ENCODE peak calls at places on chromosomes 2 and 18, in ten cellular contexts. X is fibroblast of pulmonary artery; F is AG20443; H is activated T-cell treated with anti-CD3 and anti-CD28 coated beads for 1 hour; P is stimulated activated CD4-positive, alpha-beta T cell treated with anti-CD3 and anti-CD28 coated beads, Interleukin-2, amount 100 ng/mL, for 48 hours; N is activated CD4-positive, CD25-positive, alpha-beta regulatory T cell treated with anti-CD3 and anti-CD28 coated beads, Interleukin-2, amount 50 U/mL, for 72 hours; K is activated T-helper 1 cell treated with anti-CD3 and anti-CD28 coated beads, Interleukin-2, amount 50 U/mL, for 16 hours; S is naive thymus-derived CD8-positive, alpha-beta T cell; T is A549; U is stimulated activated naive CD8-positive, alpha-beta T cell treated with anti-CD3 and anti-CD28 coated beads, Interleukin-15, amount 100 ng/mL, for 72 hours. Q is an unnamed sample.

GRCh38 chr2:219272995-219273394 is 6.2 kb upstream of the DNAJB2 start:
- DNase-seq in X (no peak), F (no peak), H (no peak), P (no peak), N (no peak), K (no peak), S (no peak), T (peak), U (no peak), Q (no peak)

GRCh38 chr18:3016584-3017292 is 3.8 kb upstream of the LPIN2 start:
- DNase-seq in X (no peak), F (no peak), H (no peak), P (no peak), N (no peak), K (no peak), S (no peak), T (no peak), U (no peak), Q (peak)

GRCh38 chr2:15968280-15969178 is 28.2 kb downstream of the MYCN start:
- DNase-seq in X (no peak), F (no peak), H (no peak), P (peak), N (no peak), K (no peak), S (no peak), T (no peak), U (no peak), Q (no peak)

GRCh38 chr2:46958431-46959017 is 42.9 kb upstream of the MCFD2 start:
- DNase-seq in X (no peak), F (no peak), H (no peak), P (no peak), N (no peak), K (no peak), S (no peak), T (no peak), U (no peak), Q (no peak)

GRCh38 chr2:28736034-28736433 is 15.6 kb upstream of the PPP1CB start:
- DNase-seq in X (peak), F (peak), H (no peak), P (no peak), N (no peak), K (no peak), S (no peak), T (no peak), U (no peak), Q (no peak)

GRCh38 chr2:241008711-241009121 is 10.3 kb downstream of the SNED1 start:
- DNase-seq in X (no peak), F (no peak), H (no peak), P (no peak), N (no peak), K (no peak), S (no peak), T (no peak), U (no peak), Q (no peak)

GRCh38 chr2:70748002-70748779 is 19.8 kb downstream of the ADD2 start:
- DNase-seq in X (no peak), F (no peak), H (no peak), P (no peak), N (no peak), K (no peak), S (no peak), T (peak), U (no peak), Q (no peak)

GRCh38 chr2:105888625-105889024 is 143.9 kb downstream of the NCK2 start:
- DNase-seq in X (no peak), F (no peak), H (no peak), P (no peak), N (no peak), K (no peak), S (no peak), T (peak), U (no peak), Q (no peak)

GRCh38 chr2:218389333-218390150 is 7.5 kb downstream of the SLC11A1 start:
- DNase-seq in X (no peak), F (no peak), H (no peak), P (no peak), N (no peak), K (no peak), S (no peak), T (no peak), U (no peak), Q (no peak)

GRCh38 chr2:177586154-177586553 is 193.6 kb downstream of the AGPS start:
- DNase-seq in X (no peak), F (no peak), H (no peak), P (no peak), N (no peak), K (no peak), S (no peak), T (no peak), U (no peak), Q (no peak)

GRCh38 chr2:165891943-165892342 is 61.6 kb downstream of the TTC21B start:
- DNase-seq in X (no peak), F (no peak), H (no peak), P (no peak), N (no peak), K (no peak), S (no peak), T (no peak), U (no peak), Q (no peak)

GRCh38 chr2:84493494-84493893 is 22.8 kb upstream of the DNAH6 start:
- DNase-seq in X (peak), F (peak), H (no peak), P (no peak), N (no peak), K (no peak), S (no peak), T (peak), U (no peak), Q (no peak)

GRCh38 chr2:8732601-8733000 is 50.7 kb downstream of the ID2 start:
- DNase-seq in X (no peak), F (no peak), H (no peak), P (no peak), N (no peak), K (no peak), S (no peak), T (no peak), U (no peak), Q (no peak)

GRCh38 chr18:22639026-22639463 is 221.3 kb upstream of the CTAGE1 start:
- DNase-seq in X (peak), F (peak), H (no peak), P (no peak), N (no peak), K (no peak), S (no peak), T (peak), U (no peak), Q (no peak)

GRCh38 chr18:43751203-43751602 is 473.9 kb upstream of the SYT4 start:
- DNase-seq in X (peak), F (no peak), H (no peak), P (no peak), N (no peak), K (no peak), S (no peak), T (no peak), U (no peak), Q (no peak)

GRCh38 chr18:7459851-7460774 is 107.0 kb upstream of the PTPRM start:
- DNase-seq in X (no peak), F (peak), H (no peak), P (no peak), N (no peak), K (no peak), S (no peak), T (no peak), U (no peak), Q (no peak)

GRCh38 chr18:78978336-78979057 is 1.1 kb upstream of the SALL3 start:
- DNase-seq in X (no peak), F (no peak), H (no peak), P (no peak), N (no peak), K (no peak), S (no peak), T (no peak), U (no peak), Q (no peak)

GRCh38 chr18:31203086-31203793 is 40.6 kb upstream of the DSC1 start:
- DNase-seq in X (peak), F (no peak), H (no peak), P (no peak), N (no peak), K (no peak), S (no peak), T (no peak), U (no peak), Q (no peak)

GRCh38 chr2:168734199-168734746 is 68.2 kb upstream of the NOSTRIN start:
- DNase-seq in X (no peak), F (no peak), H (no peak), P (no peak), N (no peak), K (no peak), S (no peak), T (no peak), U (no peak), Q (no peak)

GRCh38 chr2:241901500-241902351 is 32.2 kb downstream of the RTP5 start:
- DNase-seq in X (no peak), F (no peak), H (no peak), P (no peak), N (peak), K (no peak), S (no peak), T (no peak), U (no peak), Q (no peak)

GRCh38 chr2:42974303-42974696 is 181.9 kb upstream of the HAAO start:
- DNase-seq in X (no peak), F (no peak), H (no peak), P (no peak), N (peak), K (no peak), S (no peak), T (no peak), U (no peak), Q (no peak)

GRCh38 chr18:23314672-23315071 is 138.4 kb upstream of the RIOK3 start:
- DNase-seq in X (no peak), F (no peak), H (no peak), P (no peak), N (no peak), K (no peak), S (no peak), T (no peak), U (no peak), Q (no peak)

GRCh38 chr2:218421027-218421426 is 2.1 kb downstream of the VIL1 start:
- DNase-seq in X (no peak), F (no peak), H (no peak), P (no peak), N (no peak), K (no peak), S (no peak), T (no peak), U (no peak), Q (no peak)

GRCh38 chr2:29532451-29532850 is 388.9 kb downstream of the ALK start:
- DNase-seq in X (no peak), F (no peak), H (no peak), P (no peak), N (no peak), K (no peak), S (no peak), T (no peak), U (no peak), Q (no peak)

GRCh38 chr2:61089797-61090196 is 24.1 kb downstream of the SANBR start:
- DNase-seq in X (no peak), F (no peak), H (no peak), P (no peak), N (no peak), K (no peak), S (no peak), T (no peak), U (no peak), Q (no peak)

GRCh38 chr2:39469807-39470206 is 32.7 kb upstream of the MAP4K3 start:
- DNase-seq in X (peak), F (peak), H (no peak), P (no peak), N (no peak), K (no peak), S (no peak), T (peak), U (no peak), Q (no peak)

GRCh38 chr2:74010087-74010541 is 25.4 kb downstream of the TET3 start:
- DNase-seq in X (peak), F (no peak), H (no peak), P (no peak), N (no peak), K (no peak), S (no peak), T (no peak), U (no peak), Q (no peak)

GRCh38 chr2:106104332-106105062 is 89.6 kb downstream of the UXS1 start:
- DNase-seq in X (peak), F (peak), H (peak), P (peak), N (no peak), K (peak), S (peak), T (peak), U (peak), Q (peak)

GRCh38 chr2:234254783-234255521 is 204.4 kb downstream of the SPP2 start:
- DNase-seq in X (no peak), F (no peak), H (no peak), P (no peak), N (no peak), K (no peak), S (no peak), T (peak), U (no peak), Q (no peak)

GRCh38 chr2:9800639-9800974 is 42.7 kb upstream of the TAF1B start:
- DNase-seq in X (no peak), F (no peak), H (no peak), P (no peak), N (no peak), K (no peak), S (no peak), T (no peak), U (no peak), Q (no peak)

GRCh38 chr2:25787020-25787419 is 91.3 kb downstream of the ASXL2 start:
- DNase-seq in X (no peak), F (no peak), H (no peak), P (no peak), N (no peak), K (no peak), S (no peak), T (peak), U (no peak), Q (no peak)

GRCh38 chr2:239716536-239717318 is 308.4 kb downstream of the NDUFA10 start:
- DNase-seq in X (no peak), F (no peak), H (no peak), P (no peak), N (no peak), K (no peak), S (no peak), T (no peak), U (no peak), Q (no peak)

GRCh38 chr2:237410949-237411635 is 2.9 kb downstream of the COL6A3 start:
- DNase-seq in X (peak), F (no peak), H (no peak), P (no peak), N (no peak), K (no peak), S (no peak), T (no peak), U (no peak), Q (no peak)

GRCh38 chr2:39501412-39501811 is 64.3 kb upstream of the MAP4K3 start:
- DNase-seq in X (no peak), F (no peak), H (no peak), P (no peak), N (no peak), K (no peak), S (no peak), T (no peak), U (no peak), Q (no peak)

Q was measured in stimulated activated naive CD4-positive, alpha-beta T cell.